ENCODE peak calls at places on chromosomes 13 and 19, in six cellular contexts. One of them, this sample, is unnamed.

GRCh38 chr13:93959796-93960533 is 519.5 kb downstream of the DCT start:
- DNase-seq in GM23338: no peak
- DNase-seq in heart right ventricle: no peak
- DNase-seq in epithelial cell of esophagus: no peak
- DNase-seq in IMR-90: peak
- DNase-seq in tibial artery: no peak
- DNase-seq in this sample: no peak

GRCh38 chr13:113669231-113669870 is 2.3 kb downstream of the GRK1 start:
- DNase-seq in IMR-90: no peak
- DNase-seq in GM23338: no peak
- DNase-seq in tibial artery: no peak
- DNase-seq in epithelial cell of esophagus: no peak
- DNase-seq in heart right ventricle: no peak
- DNase-seq in this sample: peak

GRCh38 chr19:30626567-30626966 is 254.4 kb downstream of the ZNF536 start:
- DNase-seq in tibial artery: no peak
- DNase-seq in GM23338: no peak
- DNase-seq in epithelial cell of esophagus: no peak
- DNase-seq in heart right ventricle: no peak
- DNase-seq in IMR-90: no peak
- DNase-seq in this sample: no peak

GRCh38 chr13:66774046-66774445 is 456.1 kb downstream of the PCDH9 start:
- DNase-seq in GM23338: no peak
- DNase-seq in heart right ventricle: no peak
- DNase-seq in IMR-90: no peak
- DNase-seq in epithelial cell of esophagus: peak
- DNase-seq in tibial artery: no peak
- DNase-seq in this sample: no peak

GRCh38 chr13:49627831-49628652 is at the start of gene ARL11:
- DNase-seq in heart right ventricle: peak
- DNase-seq in GM23338: peak
- DNase-seq in epithelial cell of esophagus: peak
- DNase-seq in tibial artery: peak
- DNase-seq in IMR-90: no peak
- DNase-seq in this sample: no peak

GRCh38 chr19:33090179-33090578 is 9.2 kb downstream of the GPATCH1 start:
- DNase-seq in tibial artery: no peak
- DNase-seq in epithelial cell of esophagus: no peak
- DNase-seq in heart right ventricle: no peak
- DNase-seq in GM23338: peak
- DNase-seq in IMR-90: no peak
- DNase-seq in this sample: no peak

GRCh38 chr19:17687141-17687856 is 855 bp downstream of the UNC13A start:
- DNase-seq in epithelial cell of esophagus: no peak
- DNase-seq in heart right ventricle: no peak
- DNase-seq in tibial artery: no peak
- DNase-seq in IMR-90: no peak
- DNase-seq in GM23338: peak
- DNase-seq in this sample: no peak

GRCh38 chr13:48000559-48001126 is 430 bp downstream of the SUCLA2 start:
- DNase-seq in tibial artery: peak
- DNase-seq in epithelial cell of esophagus: peak
- DNase-seq in GM23338: peak
- DNase-seq in IMR-90: peak
- DNase-seq in heart right ventricle: no peak
- DNase-seq in this sample: no peak

GRCh38 chr19:40228863-40229262 is 2.4 kb upstream of the CCNP start:
- DNase-seq in tibial artery: no peak
- DNase-seq in epithelial cell of esophagus: no peak
- DNase-seq in heart right ventricle: no peak
- DNase-seq in GM23338: no peak
- DNase-seq in IMR-90: no peak
- DNase-seq in this sample: no peak

GRCh38 chr13:59531571-59532091 is 632.1 kb downstream of the DIAPH3 start:
- DNase-seq in GM23338: peak
- DNase-seq in IMR-90: peak
- DNase-seq in heart right ventricle: peak
- DNase-seq in epithelial cell of esophagus: peak
- DNase-seq in tibial artery: peak
- DNase-seq in this sample: no peak

GRCh38 chr19:2811221-2811722 is 8.4 kb upstream of the ZNF554 start:
- DNase-seq in tibial artery: no peak
- DNase-seq in epithelial cell of esophagus: no peak
- DNase-seq in IMR-90: no peak
- DNase-seq in GM23338: no peak
- DNase-seq in heart right ventricle: no peak
- DNase-seq in this sample: no peak

GRCh38 chr19:16977306-16977705 is 49.3 kb downstream of the CPAMD8 start:
- DNase-seq in epithelial cell of esophagus: no peak
- DNase-seq in IMR-90: no peak
- DNase-seq in GM23338: no peak
- DNase-seq in heart right ventricle: no peak
- DNase-seq in tibial artery: no peak
- DNase-seq in this sample: no peak

GRCh38 chr13:44237276-44237767 is 136.3 kb upstream of the SERP2 start:
- DNase-seq in GM23338: no peak
- DNase-seq in heart right ventricle: peak
- DNase-seq in epithelial cell of esophagus: peak
- DNase-seq in IMR-90: peak
- DNase-seq in tibial artery: peak
- DNase-seq in this sample: no peak

GRCh38 chr13:106550570-106551135 is 15.2 kb upstream of the EFNB2 start:
- DNase-seq in heart right ventricle: no peak
- DNase-seq in IMR-90: no peak
- DNase-seq in GM23338: no peak
- DNase-seq in epithelial cell of esophagus: no peak
- DNase-seq in tibial artery: no peak
- DNase-seq in this sample: no peak

GRCh38 chr19:55656552-55656951 is 1.7 kb downstream of the U2AF2 start:
- DNase-seq in heart right ventricle: no peak
- DNase-seq in epithelial cell of esophagus: no peak
- DNase-seq in tibial artery: no peak
- DNase-seq in GM23338: no peak
- DNase-seq in IMR-90: no peak
- DNase-seq in this sample: no peak

GRCh38 chr19:10238172-10238783 is 7.1 kb upstream of the S1PR2 start:
- DNase-seq in epithelial cell of esophagus: peak
- DNase-seq in GM23338: no peak
- DNase-seq in heart right ventricle: peak
- DNase-seq in IMR-90: peak
- DNase-seq in tibial artery: peak
- DNase-seq in this sample: no peak

GRCh38 chr13:33761744-33762143 is 56.2 kb upstream of the RFC3 start:
- DNase-seq in heart right ventricle: no peak
- DNase-seq in GM23338: peak
- DNase-seq in epithelial cell of esophagus: peak
- DNase-seq in IMR-90: no peak
- DNase-seq in tibial artery: no peak
- DNase-seq in this sample: no peak

GRCh38 chr19:1133471-1133929 is 29.7 kb downstream of the GPX4 start:
- DNase-seq in GM23338: peak
- DNase-seq in epithelial cell of esophagus: peak
- DNase-seq in tibial artery: no peak
- DNase-seq in heart right ventricle: no peak
- DNase-seq in IMR-90: no peak
- DNase-seq in this sample: no peak

GRCh38 chr13:50914301-50914700 is 4.7 kb downstream of the RNASEH2B start:
- DNase-seq in IMR-90: no peak
- DNase-seq in epithelial cell of esophagus: no peak
- DNase-seq in tibial artery: no peak
- DNase-seq in GM23338: no peak
- DNase-seq in heart right ventricle: no peak
- DNase-seq in this sample: no peak

GRCh38 chr13:100440756-100441421 is 147.7 kb downstream of the GGACT start:
- DNase-seq in GM23338: no peak
- DNase-seq in tibial artery: no peak
- DNase-seq in epithelial cell of esophagus: no peak
- DNase-seq in IMR-90: peak
- DNase-seq in heart right ventricle: no peak
- DNase-seq in this sample: no peak

GRCh38 chr13:76861859-76862258 is 24.3 kb downstream of the KCTD12 start:
- DNase-seq in IMR-90: no peak
- DNase-seq in epithelial cell of esophagus: no peak
- DNase-seq in heart right ventricle: no peak
- DNase-seq in tibial artery: no peak
- DNase-seq in GM23338: peak
- DNase-seq in this sample: no peak

GRCh38 chr19:42028304-42029216 is 34.5 kb upstream of the ATP1A3 start:
- DNase-seq in epithelial cell of esophagus: no peak
- DNase-seq in tibial artery: no peak
- DNase-seq in heart right ventricle: no peak
- DNase-seq in GM23338: peak
- DNase-seq in IMR-90: no peak
- DNase-seq in this sample: no peak

DNA sequence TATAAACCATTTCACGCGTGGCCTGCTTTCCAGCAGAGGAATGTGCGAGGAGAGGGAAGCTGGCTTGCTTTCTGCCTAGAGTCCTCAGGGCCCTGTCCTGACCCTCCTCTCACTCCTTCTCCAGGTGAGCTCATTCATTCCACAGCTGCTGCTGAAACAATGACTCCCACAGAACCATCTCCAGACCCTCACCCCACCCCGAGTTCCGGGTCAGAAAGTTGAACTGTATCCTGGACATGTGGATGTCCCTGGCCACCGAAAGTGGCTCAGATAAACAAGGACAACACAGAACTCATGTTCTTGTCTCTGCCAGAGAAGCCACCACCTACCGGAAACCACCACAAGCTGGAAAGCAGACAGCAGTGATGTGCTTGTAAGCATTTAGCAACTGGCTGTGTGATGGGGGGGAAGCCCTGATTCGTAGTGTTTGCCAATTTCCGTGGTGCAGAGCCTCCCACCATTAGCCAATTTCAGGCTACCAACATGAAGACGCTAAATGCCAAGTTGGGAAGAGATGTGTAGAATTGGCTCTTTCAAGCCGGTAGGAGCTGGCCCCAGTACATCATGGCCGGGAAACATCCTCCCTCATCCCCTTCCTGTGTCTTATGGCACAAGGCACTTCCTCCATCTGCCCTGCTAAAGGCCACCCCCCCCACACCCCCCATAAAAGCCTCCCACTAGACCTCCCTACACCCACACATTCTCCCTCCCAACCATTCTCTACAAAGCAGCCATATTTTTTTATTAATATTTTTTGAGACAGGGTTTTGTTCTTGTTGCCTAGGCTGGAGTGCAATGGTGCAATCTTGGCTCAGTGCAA is 5.0 kb downstream of the SYCE2 start:
- DNase-seq in IMR-90: no peak
- DNase-seq in tibial artery: peak
- DNase-seq in heart right ventricle: no peak
- DNase-seq in epithelial cell of esophagus: no peak
- DNase-seq in GM23338: no peak
- DNase-seq in this sample: no peak
- H3K4me3 ChIP-seq in IMR-90: no peak
- H3K4me3 ChIP-seq in tibial artery: no peak
- H3K4me3 ChIP-seq in heart right ventricle: no peak
- H3K4me3 ChIP-seq in epithelial cell of esophagus: no peak
- H3K4me3 ChIP-seq in GM23338: no peak
- H3K4me3 ChIP-seq in this sample: no peak

GRCh38 chr19:54102421-54103169 is at the start of gene NDUFA3:
- DNase-seq in tibial artery: peak
- DNase-seq in GM23338: peak
- DNase-seq in IMR-90: peak
- DNase-seq in heart right ventricle: peak
- DNase-seq in epithelial cell of esophagus: peak
- DNase-seq in this sample: peak
- H3K4me3 ChIP-seq in tibial artery: peak
- H3K4me3 ChIP-seq in GM23338: peak
- H3K4me3 ChIP-seq in IMR-90: peak
- H3K4me3 ChIP-seq in heart right ventricle: peak
- H3K4me3 ChIP-seq in epithelial cell of esophagus: peak
- H3K4me3 ChIP-seq in this sample: peak

GRCh38 chr13:40315416-40316064 is 350.9 kb downstream of the FOXO1 start:
- DNase-seq in tibial artery: no peak
- DNase-seq in IMR-90: no peak
- DNase-seq in heart right ventricle: peak
- DNase-seq in epithelial cell of esophagus: peak
- DNase-seq in GM23338: no peak
- DNase-seq in this sample: no peak
- H3K4me3 ChIP-seq in tibial artery: no peak
- H3K4me3 ChIP-seq in IMR-90: no peak
- H3K4me3 ChIP-seq in heart right ventricle: no peak
- H3K4me3 ChIP-seq in epithelial cell of esophagus: no peak
- H3K4me3 ChIP-seq in GM23338: no peak
- H3K4me3 ChIP-seq in this sample: no peak

GRCh38 chr19:11944656-11945055 is 19.7 kb downstream of the ZNF700 start:
- DNase-seq in tibial artery: no peak
- DNase-seq in epithelial cell of esophagus: no peak
- DNase-seq in GM23338: no peak
- DNase-seq in heart right ventricle: no peak
- DNase-seq in IMR-90: no peak
- DNase-seq in this sample: no peak
- H3K4me3 ChIP-seq in tibial artery: no peak
- H3K4me3 ChIP-seq in epithelial cell of esophagus: no peak
- H3K4me3 ChIP-seq in GM23338: no peak
- H3K4me3 ChIP-seq in heart right ventricle: no peak
- H3K4me3 ChIP-seq in IMR-90: no peak
- H3K4me3 ChIP-seq in this sample: no peak

GRCh38 chr13:104571161-104571889 is 1505.1 kb upstream of the SLC10A2 start:
- DNase-seq in tibial artery: peak
- DNase-seq in heart right ventricle: peak
- DNase-seq in epithelial cell of esophagus: peak
- DNase-seq in IMR-90: peak
- DNase-seq in GM23338: peak
- DNase-seq in this sample: peak
- H3K4me3 ChIP-seq in tibial artery: no peak
- H3K4me3 ChIP-seq in heart right ventricle: peak
- H3K4me3 ChIP-seq in epithelial cell of esophagus: peak
- H3K4me3 ChIP-seq in IMR-90: no peak
- H3K4me3 ChIP-seq in GM23338: no peak
- H3K4me3 ChIP-seq in this sample: no peak

GRCh38 chr13:112073245-112074138 is 6.5 kb downstream of the SOX1 start:
- DNase-seq in IMR-90: no peak
- DNase-seq in GM23338: peak
- DNase-seq in heart right ventricle: no peak
- DNase-seq in epithelial cell of esophagus: no peak
- DNase-seq in tibial artery: no peak
- DNase-seq in this sample: no peak
- H3K4me3 ChIP-seq in IMR-90: no peak
- H3K4me3 ChIP-seq in GM23338: peak
- H3K4me3 ChIP-seq in heart right ventricle: no peak
- H3K4me3 ChIP-seq in epithelial cell of esophagus: no peak
- H3K4me3 ChIP-seq in tibial artery: no peak
- H3K4me3 ChIP-seq in this sample: no peak

DNA sequence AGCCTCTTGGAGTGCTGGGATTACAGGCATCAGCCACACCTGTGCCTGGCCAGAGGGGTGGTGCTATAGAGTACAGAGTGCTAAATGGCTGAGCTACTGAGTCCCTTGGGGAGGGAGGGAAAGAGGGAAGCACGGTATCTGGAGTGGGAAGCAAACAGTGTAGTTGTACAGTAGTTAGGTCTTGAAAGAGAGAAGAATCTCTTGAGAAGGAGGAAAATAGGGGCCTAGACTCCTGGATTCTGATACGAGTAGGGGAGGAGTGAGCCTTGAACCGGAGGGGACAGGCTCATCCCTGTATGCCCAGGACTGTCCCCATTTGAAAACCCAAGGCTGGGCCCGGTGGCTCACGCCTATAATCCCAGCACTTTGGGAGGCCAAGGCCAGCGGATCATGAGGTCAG is 5.1 kb downstream of the MYADM start:
- DNase-seq in tibial artery: no peak
- DNase-seq in GM23338: no peak
- DNase-seq in epithelial cell of esophagus: no peak
- DNase-seq in IMR-90: no peak
- DNase-seq in heart right ventricle: no peak
- DNase-seq in this sample: no peak
- H3K4me3 ChIP-seq in tibial artery: no peak
- H3K4me3 ChIP-seq in GM23338: no peak
- H3K4me3 ChIP-seq in epithelial cell of esophagus: no peak
- H3K4me3 ChIP-seq in IMR-90: no peak
- H3K4me3 ChIP-seq in heart right ventricle: no peak
- H3K4me3 ChIP-seq in this sample: no peak